ENCODE peak calls at places on chromosomes 3 and 15, in eight cellular contexts. One of them, this sample, is unnamed.

GRCh38 chr15:43220991-43221403 is at the start of gene EPB42:
- DNase-seq in NCI-H1105 treated with DMSO at 0.1 percent for 48 hours: no peak
- DNase-seq in nephron progenitor cell: no peak
- DNase-seq in KBM-7: no peak
- DNase-seq in neuronal stem cell: no peak
- DNase-seq in GM19239: no peak
- DNase-seq in anterior cingulate cortex: no peak
- DNase-seq in HS-5: no peak
- DNase-seq in this sample: no peak

GRCh38 chr15:37135225-37135624 is 34.9 kb upstream of the MEIS2 start:
- DNase-seq in anterior cingulate cortex: no peak
- DNase-seq in nephron progenitor cell: no peak
- DNase-seq in HS-5: no peak
- DNase-seq in NCI-H1105 treated with DMSO at 0.1 percent for 48 hours: peak
- DNase-seq in KBM-7: peak
- DNase-seq in GM19239: peak
- DNase-seq in neuronal stem cell: no peak
- DNase-seq in this sample: no peak

GRCh38 chr3:131053021-131053420 is 26.3 kb downstream of the NEK11 start:
- DNase-seq in neuronal stem cell: no peak
- DNase-seq in GM19239: no peak
- DNase-seq in NCI-H1105 treated with DMSO at 0.1 percent for 48 hours: peak
- DNase-seq in HS-5: no peak
- DNase-seq in KBM-7: peak
- DNase-seq in nephron progenitor cell: no peak
- DNase-seq in anterior cingulate cortex: no peak
- DNase-seq in this sample: no peak

GRCh38 chr15:85318732-85319076 is 61.7 kb upstream of the AKAP13 start:
- DNase-seq in anterior cingulate cortex: no peak
- DNase-seq in HS-5: no peak
- DNase-seq in neuronal stem cell: no peak
- DNase-seq in KBM-7: no peak
- DNase-seq in NCI-H1105 treated with DMSO at 0.1 percent for 48 hours: no peak
- DNase-seq in nephron progenitor cell: no peak
- DNase-seq in GM19239: no peak
- DNase-seq in this sample: no peak

GRCh38 chr3:149969110-149969944 is 1.4 kb downstream of the PFN2 start:
- DNase-seq in NCI-H1105 treated with DMSO at 0.1 percent for 48 hours: peak
- DNase-seq in anterior cingulate cortex: peak
- DNase-seq in HS-5: peak
- DNase-seq in nephron progenitor cell: peak
- DNase-seq in GM19239: no peak
- DNase-seq in neuronal stem cell: peak
- DNase-seq in KBM-7: peak
- DNase-seq in this sample: peak

GRCh38 chr15:48330855-48331795 is at the start of gene DUT:
- DNase-seq in nephron progenitor cell: peak
- DNase-seq in HS-5: peak
- DNase-seq in NCI-H1105 treated with DMSO at 0.1 percent for 48 hours: peak
- DNase-seq in KBM-7: peak
- DNase-seq in GM19239: peak
- DNase-seq in neuronal stem cell: peak
- DNase-seq in anterior cingulate cortex: peak
- DNase-seq in this sample: peak

GRCh38 chr3:188905991-188906635 is 265.7 kb upstream of the TPRG1 start:
- DNase-seq in neuronal stem cell: no peak
- DNase-seq in NCI-H1105 treated with DMSO at 0.1 percent for 48 hours: no peak
- DNase-seq in anterior cingulate cortex: peak
- DNase-seq in KBM-7: no peak
- DNase-seq in nephron progenitor cell: no peak
- DNase-seq in GM19239: no peak
- DNase-seq in HS-5: no peak
- DNase-seq in this sample: no peak

GRCh38 chr3:184289426-184289938 is 9.6 kb upstream of the PSMD2 start:
- DNase-seq in NCI-H1105 treated with DMSO at 0.1 percent for 48 hours: peak
- DNase-seq in GM19239: peak
- DNase-seq in HS-5: no peak
- DNase-seq in KBM-7: peak
- DNase-seq in anterior cingulate cortex: no peak
- DNase-seq in neuronal stem cell: peak
- DNase-seq in nephron progenitor cell: peak
- DNase-seq in this sample: no peak

GRCh38 chr15:84715442-84716035 is 400 bp downstream of the SEC11A start:
- DNase-seq in HS-5: peak
- DNase-seq in neuronal stem cell: no peak
- DNase-seq in anterior cingulate cortex: no peak
- DNase-seq in NCI-H1105 treated with DMSO at 0.1 percent for 48 hours: peak
- DNase-seq in GM19239: no peak
- DNase-seq in nephron progenitor cell: peak
- DNase-seq in KBM-7: no peak
- DNase-seq in this sample: no peak

GRCh38 chr3:12288466-12289129 is at the start of gene PPARG:
- DNase-seq in GM19239: no peak
- DNase-seq in nephron progenitor cell: peak
- DNase-seq in HS-5: no peak
- DNase-seq in NCI-H1105 treated with DMSO at 0.1 percent for 48 hours: no peak
- DNase-seq in KBM-7: no peak
- DNase-seq in neuronal stem cell: peak
- DNase-seq in anterior cingulate cortex: no peak
- DNase-seq in this sample: no peak

GRCh38 chr3:49709852-49710251 is 9.6 kb downstream of the AMIGO3 start:
- DNase-seq in NCI-H1105 treated with DMSO at 0.1 percent for 48 hours: no peak
- DNase-seq in GM19239: no peak
- DNase-seq in anterior cingulate cortex: no peak
- DNase-seq in neuronal stem cell: no peak
- DNase-seq in nephron progenitor cell: no peak
- DNase-seq in HS-5: no peak
- DNase-seq in KBM-7: no peak
- DNase-seq in this sample: no peak

GRCh38 chr3:197171481-197172067 is 126.8 kb downstream of the DLG1 start:
- DNase-seq in KBM-7: no peak
- DNase-seq in HS-5: no peak
- DNase-seq in anterior cingulate cortex: no peak
- DNase-seq in nephron progenitor cell: no peak
- DNase-seq in neuronal stem cell: no peak
- DNase-seq in NCI-H1105 treated with DMSO at 0.1 percent for 48 hours: no peak
- DNase-seq in GM19239: no peak
- DNase-seq in this sample: no peak

GRCh38 chr3:158678687-158679086 is 6.2 kb upstream of the LXN start:
- DNase-seq in GM19239: no peak
- DNase-seq in KBM-7: no peak
- DNase-seq in anterior cingulate cortex: no peak
- DNase-seq in NCI-H1105 treated with DMSO at 0.1 percent for 48 hours: no peak
- DNase-seq in neuronal stem cell: no peak
- DNase-seq in HS-5: no peak
- DNase-seq in nephron progenitor cell: no peak
- DNase-seq in this sample: no peak

GRCh38 chr15:41494190-41494921 is 682 bp downstream of the ITPKA start:
- DNase-seq in KBM-7: peak
- DNase-seq in NCI-H1105 treated with DMSO at 0.1 percent for 48 hours: peak
- DNase-seq in nephron progenitor cell: peak
- DNase-seq in neuronal stem cell: peak
- DNase-seq in GM19239: no peak
- DNase-seq in anterior cingulate cortex: no peak
- DNase-seq in HS-5: no peak
- DNase-seq in this sample: no peak

GRCh38 chr15:89628301-89628700 is 27.0 kb downstream of the KIF7 start:
- DNase-seq in KBM-7: no peak
- DNase-seq in GM19239: no peak
- DNase-seq in HS-5: no peak
- DNase-seq in nephron progenitor cell: no peak
- DNase-seq in neuronal stem cell: no peak
- DNase-seq in NCI-H1105 treated with DMSO at 0.1 percent for 48 hours: no peak
- DNase-seq in anterior cingulate cortex: no peak
- DNase-seq in this sample: no peak

GRCh38 chr3:147616998-147617619 is 207.9 kb downstream of the ZIC1 start:
- DNase-seq in HS-5: no peak
- DNase-seq in GM19239: no peak
- DNase-seq in neuronal stem cell: no peak
- DNase-seq in NCI-H1105 treated with DMSO at 0.1 percent for 48 hours: peak
- DNase-seq in KBM-7: peak
- DNase-seq in nephron progenitor cell: no peak
- DNase-seq in anterior cingulate cortex: no peak
- DNase-seq in this sample: no peak

GRCh38 chr3:458124-458523 is 261.6 kb downstream of the CHL1 start:
- DNase-seq in NCI-H1105 treated with DMSO at 0.1 percent for 48 hours: no peak
- DNase-seq in HS-5: no peak
- DNase-seq in KBM-7: no peak
- DNase-seq in neuronal stem cell: no peak
- DNase-seq in nephron progenitor cell: no peak
- DNase-seq in GM19239: no peak
- DNase-seq in anterior cingulate cortex: no peak
- DNase-seq in this sample: no peak

GRCh38 chr15:40999190-40999589 is 45.9 kb downstream of the CHAC1 start:
- DNase-seq in GM19239: no peak
- DNase-seq in neuronal stem cell: no peak
- DNase-seq in HS-5: peak
- DNase-seq in NCI-H1105 treated with DMSO at 0.1 percent for 48 hours: no peak
- DNase-seq in nephron progenitor cell: no peak
- DNase-seq in KBM-7: no peak
- DNase-seq in anterior cingulate cortex: no peak
- DNase-seq in this sample: no peak

GRCh38 chr3:124770341-124771082 is 40.3 kb downstream of the UMPS start:
- DNase-seq in anterior cingulate cortex: peak
- DNase-seq in NCI-H1105 treated with DMSO at 0.1 percent for 48 hours: peak
- DNase-seq in nephron progenitor cell: no peak
- DNase-seq in neuronal stem cell: no peak
- DNase-seq in GM19239: no peak
- DNase-seq in HS-5: no peak
- DNase-seq in KBM-7: no peak
- DNase-seq in this sample: no peak

GRCh38 chr3:72452745-72453144 is 395.5 kb downstream of the SHQ1 start:
- DNase-seq in nephron progenitor cell: no peak
- DNase-seq in KBM-7: no peak
- DNase-seq in anterior cingulate cortex: no peak
- DNase-seq in GM19239: no peak
- DNase-seq in HS-5: no peak
- DNase-seq in NCI-H1105 treated with DMSO at 0.1 percent for 48 hours: no peak
- DNase-seq in neuronal stem cell: no peak
- DNase-seq in this sample: no peak

GRCh38 chr15:77964193-77964592 is 113.3 kb downstream of the TBC1D2B start:
- DNase-seq in GM19239: no peak
- DNase-seq in neuronal stem cell: no peak
- DNase-seq in NCI-H1105 treated with DMSO at 0.1 percent for 48 hours: no peak
- DNase-seq in KBM-7: peak
- DNase-seq in nephron progenitor cell: no peak
- DNase-seq in anterior cingulate cortex: no peak
- DNase-seq in HS-5: no peak
- DNase-seq in this sample: no peak

GRCh38 chr3:111803123-111803593 is 55.9 kb upstream of the PHLDB2 start:
- DNase-seq in NCI-H1105 treated with DMSO at 0.1 percent for 48 hours: no peak
- DNase-seq in nephron progenitor cell: no peak
- DNase-seq in KBM-7: no peak
- DNase-seq in neuronal stem cell: no peak
- DNase-seq in GM19239: no peak
- DNase-seq in anterior cingulate cortex: no peak
- DNase-seq in HS-5: peak
- DNase-seq in this sample: peak

GRCh38 chr3:9402410-9403228 is 5.2 kb downstream of the SETD5 start:
- DNase-seq in anterior cingulate cortex: no peak
- DNase-seq in NCI-H1105 treated with DMSO at 0.1 percent for 48 hours: peak
- DNase-seq in nephron progenitor cell: peak
- DNase-seq in KBM-7: no peak
- DNase-seq in HS-5: no peak
- DNase-seq in neuronal stem cell: peak
- DNase-seq in GM19239: no peak
- DNase-seq in this sample: no peak

GRCh38 chr3:196867155-196867506 is 589 bp upstream of the SENP5 start:
- DNase-seq in KBM-7: no peak
- DNase-seq in GM19239: no peak
- DNase-seq in NCI-H1105 treated with DMSO at 0.1 percent for 48 hours: peak
- DNase-seq in anterior cingulate cortex: no peak
- DNase-seq in HS-5: no peak
- DNase-seq in neuronal stem cell: no peak
- DNase-seq in nephron progenitor cell: no peak
- DNase-seq in this sample: no peak

GRCh38 chr3:194128202-194128907 is 7.6 kb upstream of the HES1 start:
- DNase-seq in anterior cingulate cortex: no peak
- DNase-seq in NCI-H1105 treated with DMSO at 0.1 percent for 48 hours: no peak
- DNase-seq in HS-5: no peak
- DNase-seq in nephron progenitor cell: no peak
- DNase-seq in neuronal stem cell: no peak
- DNase-seq in KBM-7: no peak
- DNase-seq in GM19239: no peak
- DNase-seq in this sample: no peak

GRCh38 chr3:63961891-63962290 is 49.7 kb upstream of the SCAANT1 start:
- DNase-seq in anterior cingulate cortex: no peak
- DNase-seq in NCI-H1105 treated with DMSO at 0.1 percent for 48 hours: peak
- DNase-seq in KBM-7: peak
- DNase-seq in GM19239: no peak
- DNase-seq in neuronal stem cell: no peak
- DNase-seq in nephron progenitor cell: no peak
- DNase-seq in HS-5: peak
- DNase-seq in this sample: no peak

GRCh38 chr3:70120360-70120966 is 120.9 kb downstream of the SAMMSON start:
- DNase-seq in KBM-7: peak
- DNase-seq in anterior cingulate cortex: no peak
- DNase-seq in neuronal stem cell: peak
- DNase-seq in HS-5: peak
- DNase-seq in NCI-H1105 treated with DMSO at 0.1 percent for 48 hours: no peak
- DNase-seq in nephron progenitor cell: peak
- DNase-seq in GM19239: peak
- DNase-seq in this sample: peak

GRCh38 chr3:5505997-5506396 is 318.5 kb downstream of the EDEM1 start:
- DNase-seq in neuronal stem cell: no peak
- DNase-seq in GM19239: no peak
- DNase-seq in nephron progenitor cell: no peak
- DNase-seq in NCI-H1105 treated with DMSO at 0.1 percent for 48 hours: no peak
- DNase-seq in anterior cingulate cortex: no peak
- DNase-seq in HS-5: no peak
- DNase-seq in KBM-7: no peak
- DNase-seq in this sample: no peak

GRCh38 chr15:90402230-90402629 is 14.2 kb downstream of the IQGAP1 start:
- DNase-seq in HS-5: peak
- DNase-seq in NCI-H1105 treated with DMSO at 0.1 percent for 48 hours: no peak
- DNase-seq in GM19239: no peak
- DNase-seq in KBM-7: peak
- DNase-seq in nephron progenitor cell: no peak
- DNase-seq in neuronal stem cell: no peak
- DNase-seq in anterior cingulate cortex: no peak
- DNase-seq in this sample: no peak

GRCh38 chr3:196322-197153 is at the start of gene CHL1:
- DNase-seq in GM19239: peak
- DNase-seq in HS-5: no peak
- DNase-seq in anterior cingulate cortex: peak
- DNase-seq in nephron progenitor cell: peak
- DNase-seq in NCI-H1105 treated with DMSO at 0.1 percent for 48 hours: no peak
- DNase-seq in KBM-7: no peak
- DNase-seq in neuronal stem cell: peak
- DNase-seq in this sample: no peak